ENCODE peak calls at places on chromosomes 6 and 20, in eight cellular contexts. One of them, this sample, is unnamed. For H3K4me1, the result is how much of the 10 kb centered on the place peaks cover.

GRCh38 chr6:111813247-111814162 is 59.7 kb downstream of the FYN start:
- DNase-seq in SJCRH30: no peak
- DNase-seq in heart left ventricle: no peak
- DNase-seq in tibial nerve: no peak
- DNase-seq in uterus: no peak
- DNase-seq in spleen: no peak
- DNase-seq in upper lobe of right lung: no peak
- DNase-seq in left lung: no peak
- DNase-seq in this sample: no peak

GRCh38 chr20:32436142-32436861 is 78.2 kb downstream of the ASXL1 start:
- DNase-seq in upper lobe of right lung: no peak
- DNase-seq in uterus: no peak
- DNase-seq in left lung: no peak
- DNase-seq in spleen: no peak
- DNase-seq in tibial nerve: no peak
- DNase-seq in SJCRH30: no peak
- DNase-seq in heart left ventricle: no peak
- DNase-seq in this sample: no peak

GRCh38 chr6:137092018-137092417 is 47.3 kb upstream of the IL20RA start:
- DNase-seq in spleen: no peak
- DNase-seq in left lung: no peak
- DNase-seq in SJCRH30: no peak
- DNase-seq in upper lobe of right lung: no peak
- DNase-seq in heart left ventricle: no peak
- DNase-seq in uterus: no peak
- DNase-seq in tibial nerve: no peak
- DNase-seq in this sample: no peak

GRCh38 chr6:151905854-151906253 is 98.4 kb downstream of the ESR1 start:
- DNase-seq in left lung: no peak
- DNase-seq in SJCRH30: no peak
- DNase-seq in spleen: no peak
- DNase-seq in heart left ventricle: no peak
- DNase-seq in upper lobe of right lung: no peak
- DNase-seq in tibial nerve: no peak
- DNase-seq in uterus: no peak
- DNase-seq in this sample: no peak

GRCh38 chr20:58930496-58930895 is 50.6 kb upstream of the NELFCD start:
- DNase-seq in tibial nerve: no peak
- DNase-seq in left lung: no peak
- DNase-seq in SJCRH30: no peak
- DNase-seq in upper lobe of right lung: no peak
- DNase-seq in spleen: no peak
- DNase-seq in heart left ventricle: no peak
- DNase-seq in uterus: no peak
- DNase-seq in this sample: no peak

GRCh38 chr20:45136911-45137310 is 12.6 kb upstream of the WFDC12 start:
- DNase-seq in SJCRH30: no peak
- DNase-seq in upper lobe of right lung: no peak
- DNase-seq in heart left ventricle: no peak
- DNase-seq in spleen: no peak
- DNase-seq in left lung: no peak
- DNase-seq in tibial nerve: no peak
- DNase-seq in uterus: no peak
- DNase-seq in this sample: no peak

GRCh38 chr6:16322666-16323312 is 84.4 kb downstream of the GMPR start:
- DNase-seq in tibial nerve: peak
- DNase-seq in SJCRH30: peak
- DNase-seq in left lung: no peak
- DNase-seq in spleen: peak
- DNase-seq in upper lobe of right lung: no peak
- DNase-seq in heart left ventricle: peak
- DNase-seq in uterus: peak
- DNase-seq in this sample: peak

GRCh38 chr6:106450645-106451044 is 90.1 kb downstream of the CRYBG1 start:
- DNase-seq in uterus: no peak
- DNase-seq in heart left ventricle: no peak
- DNase-seq in tibial nerve: no peak
- DNase-seq in left lung: no peak
- DNase-seq in upper lobe of right lung: no peak
- DNase-seq in SJCRH30: no peak
- DNase-seq in spleen: no peak
- DNase-seq in this sample: no peak

GRCh38 chr6:3019065-3019464 is 19.4 kb downstream of the NQO2 start:
- DNase-seq in uterus: no peak
- DNase-seq in SJCRH30: no peak
- DNase-seq in tibial nerve: no peak
- DNase-seq in spleen: no peak
- DNase-seq in left lung: no peak
- DNase-seq in upper lobe of right lung: no peak
- DNase-seq in heart left ventricle: no peak
- DNase-seq in this sample: no peak

GRCh38 chr6:137631323-137631722 is 137.1 kb upstream of the OLIG3 start:
- DNase-seq in SJCRH30: no peak
- DNase-seq in tibial nerve: no peak
- DNase-seq in spleen: no peak
- DNase-seq in upper lobe of right lung: no peak
- DNase-seq in uterus: no peak
- DNase-seq in heart left ventricle: no peak
- DNase-seq in left lung: no peak
- DNase-seq in this sample: no peak

GRCh38 chr6:26576929-26577719 is 19.6 kb upstream of the ABT1 start:
- DNase-seq in uterus: peak
- DNase-seq in spleen: peak
- DNase-seq in heart left ventricle: no peak
- DNase-seq in upper lobe of right lung: peak
- DNase-seq in SJCRH30: no peak
- DNase-seq in tibial nerve: peak
- DNase-seq in left lung: no peak
- DNase-seq in this sample: no peak

GRCh38 chr20:59300341-59301081 is at the start of gene EDN3:
- DNase-seq in left lung: no peak
- DNase-seq in tibial nerve: no peak
- DNase-seq in heart left ventricle: no peak
- DNase-seq in upper lobe of right lung: no peak
- DNase-seq in spleen: no peak
- DNase-seq in SJCRH30: peak
- DNase-seq in uterus: no peak
- DNase-seq in this sample: no peak

GRCh38 chr6:133814797-133815196 is 74.1 kb upstream of the TCF21 start:
- DNase-seq in heart left ventricle: no peak
- DNase-seq in spleen: no peak
- DNase-seq in SJCRH30: no peak
- DNase-seq in left lung: no peak
- DNase-seq in upper lobe of right lung: no peak
- DNase-seq in uterus: peak
- DNase-seq in tibial nerve: peak
- DNase-seq in this sample: peak

GRCh38 chr6:3328145-3328544 is 69.4 kb downstream of the PSMG4 start:
- DNase-seq in uterus: no peak
- DNase-seq in tibial nerve: no peak
- DNase-seq in left lung: no peak
- DNase-seq in upper lobe of right lung: no peak
- DNase-seq in SJCRH30: no peak
- DNase-seq in heart left ventricle: no peak
- DNase-seq in spleen: peak
- DNase-seq in this sample: no peak

GRCh38 chr20:4173142-4173541 is 157.8 kb upstream of the RNF24 start:
- DNase-seq in heart left ventricle: no peak
- DNase-seq in upper lobe of right lung: no peak
- DNase-seq in spleen: no peak
- DNase-seq in left lung: no peak
- DNase-seq in tibial nerve: no peak
- DNase-seq in uterus: no peak
- DNase-seq in SJCRH30: no peak
- DNase-seq in this sample: no peak

GRCh38 chr20:63855363-63856110 is 5.8 kb upstream of the ABHD16B start:
- DNase-seq in spleen: peak
- DNase-seq in left lung: peak
- DNase-seq in upper lobe of right lung: no peak
- DNase-seq in SJCRH30: peak
- DNase-seq in uterus: peak
- DNase-seq in heart left ventricle: no peak
- DNase-seq in tibial nerve: no peak
- DNase-seq in this sample: no peak
- H3K4me3 ChIP-seq in spleen: no peak
- H3K4me3 ChIP-seq in left lung: peak
- H3K4me3 ChIP-seq in upper lobe of right lung: peak
- H3K4me3 ChIP-seq in SJCRH30: peak
- H3K4me3 ChIP-seq in uterus: peak
- H3K4me3 ChIP-seq in heart left ventricle: peak
- H3K4me3 ChIP-seq in tibial nerve: no peak
- H3K4me3 ChIP-seq in this sample: peak

GRCh38 chr6:25395731-25396130 is 116.6 kb downstream of the CARMIL1 start:
- DNase-seq in spleen: no peak
- DNase-seq in uterus: no peak
- DNase-seq in upper lobe of right lung: no peak
- DNase-seq in left lung: no peak
- DNase-seq in SJCRH30: no peak
- DNase-seq in heart left ventricle: no peak
- DNase-seq in tibial nerve: no peak
- DNase-seq in this sample: no peak
- H3K4me1 ChIP-seq in spleen: under half
- H3K4me1 ChIP-seq in uterus: under half
- H3K4me1 ChIP-seq in upper lobe of right lung: under half
- H3K4me1 ChIP-seq in left lung: under half
- H3K4me1 ChIP-seq in SJCRH30: under half
- H3K4me1 ChIP-seq in heart left ventricle: under half
- H3K4me1 ChIP-seq in tibial nerve: under half
- H3K4me1 ChIP-seq in this sample: under half

GRCh38 chr20:5923493-5923892 is 26.8 kb downstream of the TRMT6 start:
- DNase-seq in heart left ventricle: no peak
- DNase-seq in SJCRH30: no peak
- DNase-seq in tibial nerve: no peak
- DNase-seq in spleen: no peak
- DNase-seq in uterus: no peak
- DNase-seq in left lung: no peak
- DNase-seq in upper lobe of right lung: no peak
- DNase-seq in this sample: no peak

GRCh38 chr20:5920581-5920980 is 29.8 kb downstream of the TRMT6 start:
- DNase-seq in uterus: no peak
- DNase-seq in upper lobe of right lung: no peak
- DNase-seq in SJCRH30: no peak
- DNase-seq in spleen: no peak
- DNase-seq in tibial nerve: no peak
- DNase-seq in left lung: no peak
- DNase-seq in heart left ventricle: no peak
- DNase-seq in this sample: no peak

GRCh38 chr20:5919634-5920544 is 30.4 kb downstream of the TRMT6 start:
- DNase-seq in SJCRH30: no peak
- DNase-seq in heart left ventricle: no peak
- DNase-seq in uterus: no peak
- DNase-seq in upper lobe of right lung: no peak
- DNase-seq in spleen: no peak
- DNase-seq in left lung: no peak
- DNase-seq in tibial nerve: no peak
- DNase-seq in this sample: no peak

GRCh38 chr20:5914859-5915258 is 35.5 kb downstream of the TRMT6 start:
- DNase-seq in left lung: no peak
- DNase-seq in spleen: no peak
- DNase-seq in tibial nerve: no peak
- DNase-seq in upper lobe of right lung: no peak
- DNase-seq in uterus: no peak
- DNase-seq in SJCRH30: no peak
- DNase-seq in heart left ventricle: no peak
- DNase-seq in this sample: no peak

DNA sequence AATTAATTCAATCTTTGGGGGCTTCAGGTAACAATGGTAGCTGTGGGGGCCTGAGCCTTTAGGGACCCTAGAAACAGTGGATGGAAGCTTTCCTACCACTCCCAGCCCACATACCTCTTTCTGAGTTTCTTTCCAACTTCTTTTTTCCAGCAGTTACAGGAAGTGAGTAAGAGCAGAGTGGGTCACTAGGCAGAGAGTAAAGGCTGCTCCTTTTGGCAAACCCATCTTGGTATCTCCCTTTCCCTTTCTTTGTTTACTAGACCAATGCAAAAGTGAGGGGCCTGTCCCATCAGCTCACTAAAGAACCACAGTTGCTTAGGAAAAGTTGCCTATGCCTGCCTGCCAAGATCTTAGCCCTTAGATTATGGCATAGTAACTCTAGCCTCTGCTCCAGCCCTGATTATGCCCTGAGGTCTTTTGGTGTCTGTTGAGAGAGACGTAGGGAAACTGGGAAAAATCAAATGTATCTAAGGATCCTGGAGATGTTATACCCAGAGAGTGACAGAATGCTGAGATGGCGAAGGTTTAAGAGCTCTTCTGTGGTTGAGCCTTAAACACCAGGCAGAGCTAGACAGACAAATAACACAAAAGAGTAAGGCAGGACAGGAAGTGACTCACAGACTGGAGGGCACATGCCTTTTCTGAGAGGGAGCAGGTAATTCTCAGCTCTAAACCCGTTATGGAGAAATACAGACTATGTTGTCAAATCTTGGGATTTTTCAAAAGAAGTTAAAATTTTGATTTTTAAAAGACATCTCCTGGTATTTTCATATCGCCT is 31.3 kb downstream of the TRMT6 start:
- DNase-seq in tibial nerve: no peak
- DNase-seq in heart left ventricle: no peak
- DNase-seq in SJCRH30: peak
- DNase-seq in upper lobe of right lung: no peak
- DNase-seq in left lung: no peak
- DNase-seq in spleen: no peak
- DNase-seq in uterus: no peak
- DNase-seq in this sample: no peak
- H3K27ac ChIP-seq in tibial nerve: no peak
- H3K27ac ChIP-seq in heart left ventricle: no peak
- H3K27ac ChIP-seq in SJCRH30: no peak
- H3K27ac ChIP-seq in upper lobe of right lung: no peak
- H3K27ac ChIP-seq in left lung: no peak
- H3K27ac ChIP-seq in spleen: no peak
- H3K27ac ChIP-seq in uterus: no peak
- H3K27ac ChIP-seq in this sample: no peak

DNA sequence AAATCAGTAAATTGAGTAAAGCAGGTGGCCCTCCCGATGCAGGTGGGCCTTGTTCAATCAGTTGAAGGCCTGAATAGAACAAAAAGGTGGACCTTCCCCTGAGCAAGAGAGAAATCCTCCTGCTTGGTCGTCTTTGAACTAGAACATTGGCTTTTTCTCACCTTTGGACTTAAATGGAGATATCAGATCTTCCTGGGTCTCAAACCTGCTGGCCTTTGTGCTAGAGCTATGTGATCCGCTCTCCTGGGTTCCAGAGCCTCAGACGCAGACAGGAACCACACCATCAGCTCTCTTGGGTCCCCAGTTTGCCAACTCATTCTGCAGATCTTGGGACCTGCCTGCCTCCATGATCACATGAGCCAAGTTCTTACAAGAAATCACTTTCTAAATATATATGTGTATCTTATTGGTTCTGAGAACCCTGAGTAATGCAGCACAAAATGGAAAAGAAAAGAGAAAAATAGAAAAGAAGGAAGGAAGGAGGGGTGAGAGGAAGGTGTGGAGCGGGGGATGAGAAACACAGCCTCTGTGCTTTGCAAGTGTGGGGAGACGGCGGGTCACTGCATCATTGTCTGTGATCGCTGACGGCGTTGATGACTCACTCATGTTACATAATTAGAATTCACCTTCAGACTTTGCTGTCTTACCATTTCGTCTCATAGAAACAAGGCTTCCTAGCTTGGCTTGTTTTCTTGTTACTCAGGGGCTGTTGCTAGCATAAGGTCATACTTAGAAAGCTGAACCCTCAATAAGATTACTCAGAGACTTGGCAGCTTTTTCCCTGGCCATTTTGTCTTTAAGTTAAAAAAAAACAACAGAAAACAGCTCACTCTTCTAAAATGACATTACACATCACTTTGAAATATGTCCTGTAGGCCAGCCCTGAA is 85.7 kb upstream of the NEDD9 start:
- DNase-seq in SJCRH30: peak
- DNase-seq in upper lobe of right lung: no peak
- DNase-seq in heart left ventricle: peak
- DNase-seq in spleen: no peak
- DNase-seq in tibial nerve: peak
- DNase-seq in left lung: no peak
- DNase-seq in uterus: peak
- DNase-seq in this sample: no peak
- H3K4me3 ChIP-seq in SJCRH30: no peak
- H3K4me3 ChIP-seq in upper lobe of right lung: no peak
- H3K4me3 ChIP-seq in heart left ventricle: no peak
- H3K4me3 ChIP-seq in spleen: no peak
- H3K4me3 ChIP-seq in tibial nerve: no peak
- H3K4me3 ChIP-seq in left lung: no peak
- H3K4me3 ChIP-seq in uterus: no peak
- H3K4me3 ChIP-seq in this sample: no peak

This sample was measured in tibial artery.